ENCODE peak calls at places on chromosome 11, in seven cellular contexts. U is retinal pigment epithelial cell, V is fibroblast of lung, P is dorsolateral prefrontal cortex, G is lower lobe of right lung, A is IMR-90, R is fibroblast of mammary gland. L is an unnamed sample.
A peak's percentile ranks its signal among the peaks of the same experiment; 100 is the strongest.

GRCh38 chr11:113626736-113627135 is 79.4 kb downstream of the TMPRSS5 start:
- DNase-seq in V (peak; percentile 16), A (no peak), R (no peak), U (no peak), P (no peak), G (no peak), L (no peak)

GRCh38 chr11:57546869-57547518 is 9.6 kb downstream of the SMTNL1 start:
- DNase-seq in A (peak; percentile 72), V (peak; percentile 26), G (no peak), U (no peak), P (no peak), R (peak; percentile 69), L (peak; percentile 21)

GRCh38 chr11:6402561-6402981 is 12.3 kb downstream of the SMPD1 start:
- DNase-seq in U (no peak), V (peak; percentile 27), R (no peak), P (no peak), G (no peak), A (peak; percentile 39), L (no peak)

GRCh38 chr11:76225122-76225584 is 18.9 kb upstream of the WNT11 start:
- DNase-seq in P (no peak), A (no peak), V (no peak), U (no peak), G (no peak), R (no peak), L (no peak)

GRCh38 chr11:97451441-97451840 is 1061.6 kb downstream of the JRKL start:
- DNase-seq in U (no peak), R (no peak), P (no peak), G (no peak), A (no peak), V (no peak), L (no peak)

GRCh38 chr11:43419460-43419859 is 60.7 kb downstream of the TTC17 start:
- DNase-seq in U (no peak), A (peak; percentile 53), R (peak; percentile 52), G (no peak), V (peak; percentile 14), P (no peak), L (peak; percentile 52)

GRCh38 chr11:41316726-41317125 is 142.7 kb downstream of the LRRC4C start:
- DNase-seq in U (peak; percentile 51), G (no peak), V (peak; percentile 95), R (no peak), P (no peak), A (no peak), L (no peak)

GRCh38 chr11:35815556-35816315 is 128.1 kb upstream of the LDLRAD3 start:
- DNase-seq in G (no peak), P (no peak), A (peak; percentile 24), U (no peak), R (peak; percentile 85), V (peak; percentile 23), L (peak; percentile 66)

GRCh38 chr11:84865257-84865656 is 761.9 kb downstream of the DLG2 start:
- DNase-seq in R (peak; percentile 41), V (peak; percentile 48), U (no peak), P (no peak), G (no peak), A (no peak), L (no peak)

GRCh38 chr11:114290503-114291239 is 5.5 kb upstream of the NNMT start:
- DNase-seq in U (no peak), A (no peak), R (no peak), P (no peak), V (peak; percentile 85), G (no peak), L (peak; percentile 51)

GRCh38 chr11:38593649-38594048 is 1995.6 kb upstream of the RAG2 start:
- DNase-seq in V (peak; percentile 84), R (no peak), U (peak; percentile 15), A (peak; percentile 48), G (no peak), P (no peak), L (peak; percentile 1)

GRCh38 chr11:104390696-104391095 is 226.7 kb upstream of the PDGFD start:
- DNase-seq in G (no peak), R (no peak), V (peak; percentile 91), P (no peak), A (peak; percentile 25), U (peak; percentile 70), L (no peak)

GRCh38 chr11:133663135-133663534 is 130.8 kb upstream of the OPCML start:
- DNase-seq in V (no peak), A (no peak), R (no peak), P (no peak), G (no peak), U (no peak), L (no peak)

GRCh38 chr11:122820158-122820557 is 18.1 kb upstream of the CRTAM start:
- DNase-seq in U (no peak), P (no peak), G (no peak), A (no peak), V (no peak), R (no peak), L (no peak)

GRCh38 chr11:94737171-94737611 is 31.0 kb upstream of the AMOTL1 start:
- DNase-seq in V (peak; percentile 72), A (peak; percentile 54), U (peak; percentile 34), G (no peak), P (no peak), R (no peak), L (peak; percentile 76)

GRCh38 chr11:117678651-117679407 is 118.2 kb downstream of the DSCAML1 start:
- DNase-seq in V (no peak), G (no peak), U (no peak), R (no peak), A (no peak), P (peak; percentile 68), L (no peak)

DNA sequence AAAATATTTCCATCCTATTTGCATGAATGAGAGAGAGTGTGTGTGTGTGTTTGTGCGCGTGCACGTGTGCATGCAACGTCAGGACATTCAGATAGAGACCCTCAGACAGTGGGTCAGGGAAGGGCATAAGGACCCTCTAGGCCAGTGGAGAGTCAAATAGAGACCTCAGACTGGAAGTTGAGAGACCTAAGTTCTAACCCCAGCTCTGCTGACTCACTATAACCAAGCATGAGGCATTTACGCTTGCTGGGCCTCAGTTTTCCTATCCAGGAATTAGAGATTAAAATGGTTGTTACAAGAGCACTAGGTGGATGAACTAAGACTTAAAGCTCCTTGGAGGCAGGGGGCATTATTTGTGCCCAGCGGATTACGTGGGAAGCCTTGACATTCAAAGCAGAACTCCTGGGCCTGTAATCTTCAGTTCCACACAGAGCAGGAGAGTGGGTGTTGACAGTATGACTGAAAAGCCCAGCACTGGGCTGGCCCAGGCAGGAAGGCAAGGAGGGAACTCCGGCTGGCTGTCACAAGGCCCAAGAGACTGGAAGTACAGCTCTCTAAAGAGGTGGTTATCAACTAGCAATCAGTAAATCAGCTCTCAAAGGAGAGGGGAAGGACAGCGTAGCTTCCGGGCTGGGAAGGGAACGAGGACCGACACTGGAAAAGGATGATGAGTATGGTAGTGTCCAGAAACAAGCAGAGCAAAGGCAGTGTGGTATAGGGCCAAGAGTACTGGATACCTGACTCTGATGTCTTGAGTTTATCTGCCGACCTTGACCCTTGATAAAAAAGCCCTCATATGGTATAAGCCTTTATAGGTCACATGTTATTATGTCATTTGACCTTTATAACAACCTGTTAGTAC is 9.2 kb downstream of the RHOG start:
- DNase-seq in G (peak; percentile 74), R (no peak), U (no peak), A (no peak), P (no peak), V (no peak), L (no peak)
- H3K4me3 ChIP-seq in G (no peak overlapping the region), R (no peak overlapping the region), U (no peak overlapping the region), A (no peak overlapping the region), P (no peak overlapping the region), V (no peak overlapping the region), L (no peak overlapping the region)

GRCh38 chr11:8209208-8209807 is 40.5 kb upstream of the RIC3 start:
- DNase-seq in A (no peak), U (no peak), R (no peak), P (no peak), G (no peak), V (no peak), L (no peak)
- TF ChIP-seq CTCF in A (peak; percentile 12), U (peak; percentile 45), R (peak; percentile 42), P (peak; percentile 40), G (peak; percentile 43), V (peak; percentile 30), L (peak; percentile 27)

GRCh38 chr11:64741393-64742086 is 2.4 kb downstream of the RASGRP2 start:
- DNase-seq in R (no peak), V (no peak), G (no peak), U (no peak), A (no peak), P (no peak), L (no peak)
- H3K4me3 ChIP-seq in R (no peak overlapping the region), V (no peak overlapping the region), G (peak overlapping the region; percentile 76), U (no peak overlapping the region), A (no peak overlapping the region), P (no peak overlapping the region), L (peak overlapping the region; percentile 67)

DNA sequence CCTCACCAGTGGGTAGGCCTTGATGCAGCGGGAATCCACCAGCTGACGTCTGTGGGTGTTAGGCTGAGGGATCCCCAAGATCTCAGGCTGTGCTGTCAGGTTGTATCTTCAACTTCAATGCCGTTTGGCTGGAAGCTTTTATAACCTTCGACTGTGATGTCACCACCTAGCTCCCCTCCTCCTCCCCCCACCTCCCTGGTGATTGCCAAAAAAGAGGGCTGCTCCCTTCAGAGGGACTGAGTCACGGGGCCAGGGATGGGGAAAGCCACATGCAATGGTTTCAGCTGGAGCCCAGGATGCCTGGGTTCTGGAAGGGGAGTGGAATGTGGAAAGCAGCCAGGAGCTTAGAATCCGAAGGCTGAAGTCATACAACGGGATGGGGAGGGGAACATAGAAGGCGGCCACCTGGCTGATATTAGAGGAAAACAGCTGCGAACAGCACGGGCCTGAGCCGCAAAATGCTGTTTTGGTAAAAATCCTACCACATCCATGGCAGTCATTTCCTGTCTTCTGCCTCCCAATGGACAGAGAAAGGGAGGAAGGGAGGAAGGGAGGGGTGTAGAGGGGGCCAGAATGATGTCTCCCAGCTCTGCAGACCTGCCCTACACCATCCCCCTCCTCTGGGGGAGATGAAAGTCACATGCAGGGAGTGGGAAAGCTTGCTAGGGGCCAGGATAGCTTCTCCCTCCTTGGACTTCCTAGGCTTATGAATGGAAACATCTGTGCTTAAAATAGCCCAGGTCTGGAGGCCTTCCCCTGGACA is at the start of gene LRRN4CL:
- DNase-seq in G (no peak), R (peak; percentile 97), A (peak; percentile 86), V (peak; percentile 91), U (no peak), P (no peak), L (peak; percentile 93)
- TF ChIP-seq CTCF in G (no peak), R (no peak), A (no peak), V (no peak), U (no peak), P (no peak), L (no peak)

DNA sequence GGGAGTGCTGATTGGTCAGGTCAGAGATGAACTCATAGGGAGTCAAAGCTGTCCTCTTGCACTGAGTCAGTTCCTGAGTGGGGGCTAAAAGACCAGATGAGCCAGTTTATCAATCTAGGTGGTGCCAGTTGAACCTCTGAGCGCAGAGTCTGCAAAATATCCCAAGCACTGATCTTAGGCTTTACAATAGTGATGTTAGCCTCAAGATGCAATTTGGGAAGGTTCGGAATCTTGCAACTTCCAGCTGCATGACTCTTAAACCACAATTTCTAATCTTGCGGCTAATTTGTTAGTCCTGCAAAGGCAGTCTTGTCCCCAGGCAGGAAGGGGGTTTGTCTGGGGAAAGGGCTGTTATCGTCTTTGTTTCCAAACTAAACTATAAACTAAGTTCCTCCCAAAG is 92.3 kb upstream of the PARVA start:
- DNase-seq in P (no peak), G (no peak), A (peak; percentile 98), V (peak; percentile 99), U (peak; percentile 21), R (peak; percentile 96), L (peak; percentile 97)
- H3K4me3 ChIP-seq in P (no peak overlapping the region), G (no peak overlapping the region), A (no peak overlapping the region), V (no peak overlapping the region), U (no peak overlapping the region), R (peak overlapping the region; percentile 12), L (peak overlapping the region; percentile 10)

L was measured in fibroblast of villous mesenchyme.